ENCODE peak calls at places on chromosome 1, in ten cellular contexts. C, P, O, Z, V, D, K, T, R and E are unnamed samples.

GRCh38 chr1:160665330-160666078 is 18.7 kb upstream of the SLAMF1 start:
- DNase-seq in C (no peak), P (no peak), O (peak), Z (no peak), V (no peak), D (no peak), K (no peak), T (no peak), R (no peak), E (no peak)

GRCh38 chr1:155002479-155003226 is at the start of gene ZBTB7B:
- DNase-seq in C (no peak), P (no peak), O (no peak), Z (no peak), V (no peak), D (no peak), K (no peak), T (peak), R (peak), E (no peak)

GRCh38 chr1:93704063-93704462 is 22.4 kb upstream of the BCAR3 start:
- DNase-seq in C (no peak), P (peak), O (no peak), Z (no peak), V (no peak), D (no peak), K (no peak), T (no peak), R (no peak), E (no peak)

GRCh38 chr1:12477936-12478611 is 139.9 kb downstream of the DHRS3 start:
- DNase-seq in C (no peak), P (no peak), O (no peak), Z (peak), V (peak), D (peak), K (peak), T (no peak), R (peak), E (no peak)

GRCh38 chr1:231719485-231720183 is 93.0 kb downstream of the DISC1 start:
- DNase-seq in C (no peak), P (no peak), O (no peak), Z (no peak), V (peak), D (no peak), K (no peak), T (no peak), R (no peak), E (no peak)

GRCh38 chr1:79323240-79324025 is 316.9 kb upstream of the ADGRL4 start:
- DNase-seq in C (no peak), P (no peak), O (no peak), Z (peak), V (peak), D (no peak), K (peak), T (no peak), R (peak), E (no peak)

GRCh38 chr1:210241121-210241520 is 8.5 kb downstream of the SERTAD4 start:
- DNase-seq in C (no peak), P (no peak), O (no peak), Z (no peak), V (no peak), D (no peak), K (no peak), T (no peak), R (no peak), E (no peak)

GRCh38 chr1:235996048-235996785 is 68.7 kb downstream of the NID1 start:
- DNase-seq in C (no peak), P (no peak), O (no peak), Z (no peak), V (no peak), D (peak), K (no peak), T (no peak), R (no peak), E (no peak)

GRCh38 chr1:2866415-2867086 is 65.1 kb upstream of the TTC34 start:
- DNase-seq in C (no peak), P (no peak), O (no peak), Z (no peak), V (no peak), D (no peak), K (no peak), T (no peak), R (no peak), E (no peak)

GRCh38 chr1:196372896-196373536 is 235.2 kb downstream of the KCNT2 start:
- DNase-seq in C (no peak), P (no peak), O (peak), Z (no peak), V (peak), D (no peak), K (peak), T (no peak), R (peak), E (no peak)